ENCODE peak calls at places on chromosome 7, in nine cellular contexts. I is SK-N-SH, J is PC-3, H is IMR-90, L is GM23248, Y is mammary epithelial cell, W is colonic mucosa, A is adipocyte, G is HCT116. Q is an unnamed sample.

GRCh38 chr7:20021834-20022233 is 195.3 kb downstream of the MACC1 start:
- DNase-seq in I (no peak), J (no peak), H (no peak), L (peak; percentile 4), Y (no peak), W (no peak), A (no peak), G (no peak), Q (no peak)

GRCh38 chr7:12146813-12147212 is 64.3 kb upstream of the TMEM106B start:
- DNase-seq in I (no peak), J (no peak), H (no peak), L (no peak), Y (no peak), W (no peak), A (no peak), G (no peak), Q (no peak)

GRCh38 chr7:41733063-41733398 is 30.1 kb upstream of the INHBA start:
- DNase-seq in I (no peak), J (peak; percentile 44), H (peak; percentile 47), L (peak; percentile 37), Y (peak; percentile 39), W (no peak), A (no peak), G (no peak), Q (no peak)

GRCh38 chr7:109402107-109402506 is 832.4 kb downstream of the DNAJB9 start:
- DNase-seq in I (no peak), J (no peak), H (no peak), L (no peak), Y (no peak), W (no peak), A (no peak), G (no peak), Q (no peak)

GRCh38 chr7:152597514-152597913 is 78.4 kb downstream of the XRCC2 start:
- DNase-seq in I (no peak), J (no peak), H (no peak), L (peak; percentile 73), Y (no peak), W (no peak), A (peak; percentile 27), G (no peak), Q (no peak)

GRCh38 chr7:139999516-139999915 is 63.2 kb downstream of the PARP12 start:
- DNase-seq in I (no peak), J (no peak), H (no peak), L (no peak), Y (no peak), W (no peak), A (no peak), G (no peak), Q (no peak)

GRCh38 chr7:55534262-55534915 is 37.9 kb downstream of the VOPP1 start:
- DNase-seq in I (no peak), J (peak; percentile 76), H (peak; percentile 81), L (peak; percentile 84), Y (peak; percentile 97), W (no peak), A (peak; percentile 80), G (no peak), Q (no peak)

GRCh38 chr7:123492485-123492884 is 41.9 kb downstream of the IQUB start:
- DNase-seq in I (no peak), J (peak; percentile 12), H (no peak), L (peak; percentile 19), Y (no peak), W (no peak), A (no peak), G (no peak), Q (no peak)

GRCh38 chr7:136086712-136087111 is 109.6 kb upstream of the MTPN start:
- DNase-seq in I (peak; percentile 43), J (peak; percentile 70), H (peak; percentile 85), L (peak; percentile 87), Y (peak; percentile 83), W (no peak), A (peak; percentile 90), G (peak; percentile 36), Q (peak; percentile 90)

GRCh38 chr7:128035712-128036111 is 4.5 kb upstream of the LRRC4 start:
- DNase-seq in I (peak; percentile 74), J (peak; percentile 45), H (no peak), L (peak; percentile 33), Y (no peak), W (no peak), A (no peak), G (no peak), Q (peak; percentile 62)

GRCh38 chr7:32051128-32051527 is 19.1 kb downstream of the PDE1C start:
- DNase-seq in I (no peak), J (no peak), H (no peak), L (no peak), Y (no peak), W (no peak), A (no peak), G (no peak), Q (no peak)

GRCh38 chr7:63096141-63096540 is 902.5 kb upstream of the ZNF722 start:
- DNase-seq in I (no peak), J (no peak), H (no peak), L (no peak), Y (no peak), W (no peak), A (no peak), G (no peak), Q (no peak)

GRCh38 chr7:18846765-18847215 is 270.6 kb downstream of the TWIST1 start:
- DNase-seq in I (peak; percentile 75), J (no peak), H (no peak), L (peak; percentile 54), Y (no peak), W (no peak), A (peak; percentile 94), G (no peak), Q (no peak)

GRCh38 chr7:107056728-107057473 is 12.4 kb downstream of the PRKAR2B start:
- DNase-seq in I (no peak), J (no peak), H (no peak), L (no peak), Y (no peak), W (no peak), A (no peak), G (no peak), Q (no peak)

GRCh38 chr7:127066974-127067373 is 185.8 kb downstream of the GRM8 start:
- DNase-seq in I (no peak), J (no peak), H (no peak), L (no peak), Y (no peak), W (no peak), A (no peak), G (no peak), Q (peak; percentile 72)

GRCh38 chr7:28292826-28293528 is 112.4 kb upstream of the JAZF1 start:
- DNase-seq in I (no peak), J (peak; percentile 55), H (no peak), L (no peak), Y (no peak), W (no peak), A (no peak), G (no peak), Q (no peak)

GRCh38 chr7:97973206-97973658 is 16.8 kb downstream of the OCM2 start:
- DNase-seq in I (peak; percentile 33), J (no peak), H (no peak), L (no peak), Y (no peak), W (no peak), A (no peak), G (peak; percentile 87), Q (peak; percentile 94)

GRCh38 chr7:82164813-82165212 is 278.8 kb downstream of the CACNA2D1 start:
- DNase-seq in I (peak; percentile 21), J (peak; percentile 58), H (peak; percentile 79), L (peak; percentile 84), Y (peak; percentile 6), W (peak; percentile 20), A (peak; percentile 75), G (no peak), Q (no peak)

DNA sequence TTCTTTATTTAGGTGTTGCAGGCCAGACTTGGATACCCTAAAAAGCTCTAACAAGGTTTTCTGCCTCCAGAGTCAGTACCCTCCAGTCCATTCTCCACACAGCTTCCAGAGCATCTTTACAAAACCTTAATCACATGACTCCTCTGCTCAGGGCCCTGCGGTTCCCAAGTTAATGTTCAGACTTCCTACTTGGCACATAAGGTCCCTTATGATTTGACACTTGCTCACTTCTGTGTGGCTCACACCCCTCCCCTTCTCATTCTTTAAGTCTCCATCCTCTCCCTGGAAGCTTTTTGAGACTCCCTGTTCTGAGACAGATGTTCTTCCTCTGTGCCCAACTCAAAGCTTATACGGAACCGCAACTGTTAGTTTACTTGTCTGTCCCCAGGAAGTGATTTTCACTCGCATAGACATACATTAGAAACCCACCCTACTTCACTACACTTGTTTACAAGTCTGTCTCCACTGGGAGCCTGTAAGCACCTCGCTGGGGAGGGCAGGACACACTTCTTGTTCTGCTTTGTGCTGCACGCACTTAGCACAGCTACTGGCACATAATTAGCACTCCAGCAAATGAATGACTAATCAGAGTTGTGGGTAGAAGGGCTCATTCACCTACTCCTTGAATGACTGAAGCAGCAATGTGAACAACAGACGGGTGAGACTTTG is 154.3 kb upstream of the LAMB4 start:
- DNase-seq in I (no peak), J (no peak), H (no peak), L (no peak), Y (no peak), W (no peak), A (no peak), G (no peak), Q (no peak)
- H3K9ac ChIP-seq in I (no peak overlapping the region), J (no peak overlapping the region), H (no peak overlapping the region), L (no peak overlapping the region), Y (no peak overlapping the region), W (no peak overlapping the region), A (no peak overlapping the region), G (no peak overlapping the region), Q (no peak overlapping the region)

DNA sequence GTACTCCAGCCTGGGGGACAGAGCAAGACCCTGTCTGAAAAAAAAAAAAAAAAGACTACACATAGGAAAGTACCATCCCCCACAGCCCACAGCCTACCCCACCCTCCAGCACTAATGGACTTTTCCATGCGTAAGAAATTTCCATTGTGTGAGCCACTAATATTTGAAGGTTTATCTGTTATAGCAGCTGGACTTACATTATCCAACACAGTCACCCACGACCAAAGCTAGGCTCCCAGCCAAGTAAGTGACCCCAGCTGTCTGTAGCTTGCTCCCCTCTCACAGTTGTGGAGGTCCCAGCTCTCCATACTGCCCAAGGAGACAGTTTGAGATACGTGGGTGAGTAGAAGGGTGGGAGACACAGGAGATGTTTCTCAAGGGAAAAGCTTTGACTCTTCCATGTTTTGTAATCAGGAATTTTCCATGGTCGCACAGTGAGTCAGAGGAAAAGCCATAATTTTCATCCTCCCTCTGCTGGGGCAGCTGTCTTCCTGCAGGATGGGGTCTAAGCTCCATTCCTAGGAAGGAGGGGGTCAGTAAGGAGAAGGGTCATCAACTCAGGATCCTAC is 57.4 kb downstream of the CAV1 start:
- DNase-seq in I (no peak), J (no peak), H (peak; percentile 74), L (peak; percentile 87), Y (no peak), W (no peak), A (peak; percentile 66), G (no peak), Q (no peak)
- H3K27me3 ChIP-seq in I (no peaks in the 10 kb centered on the region), J (no peaks in the 10 kb centered on the region), H (no peaks in the 10 kb centered on the region), L (no peaks in the 10 kb centered on the region), Y (no peaks in the 10 kb centered on the region), W (no peaks in the 10 kb centered on the region), A (no peaks in the 10 kb centered on the region), G (no peaks in the 10 kb centered on the region), Q (no peaks in the 10 kb centered on the region)

GRCh38 chr7:7157887-7158271 is 24.5 kb upstream of the C1GALT1 start:
- DNase-seq in I (no peak), J (peak; percentile 22), H (peak; percentile 53), L (peak; percentile 86), Y (peak; percentile 59), W (no peak), A (peak; percentile 73), G (no peak), Q (no peak)
- H3K9ac ChIP-seq in I (peak overlapping the region; percentile 19), J (no peak overlapping the region), H (no peak overlapping the region), L (peak overlapping the region; percentile 74), Y (peak overlapping the region; percentile 72), W (no peak overlapping the region), A (peak overlapping the region; percentile 85), G (no peak overlapping the region), Q (no peak overlapping the region)

GRCh38 chr7:363626-364025 is 73.7 kb downstream of the FOXL3 start:
- DNase-seq in I (no peak), J (no peak), H (no peak), L (no peak), Y (no peak), W (no peak), A (no peak), G (no peak), Q (no peak)
- H3K27me3 ChIP-seq in I (peaks cover 6% of the 10 kb centered on the region), J (no peaks in the 10 kb centered on the region), H (peaks cover 26% of the 10 kb centered on the region), L (peaks cover 50% of the 10 kb centered on the region), Y (no peaks in the 10 kb centered on the region), W (no peaks in the 10 kb centered on the region), A (peaks cover 64% of the 10 kb centered on the region), G (peaks cover 13% of the 10 kb centered on the region), Q (no peaks in the 10 kb centered on the region)